ENCODE peak calls at places on chromosome 13, in seven cellular contexts. G, T, L, O, Z, F and H are unnamed samples.

GRCh38 chr13:95660981-95661581 is 15.9 kb upstream of the DNAJC3 start:
- DNase-seq in O (peak; percentile 28), F (no peak), Z (peak; percentile 28), L (peak; percentile 74), T (peak; percentile 42), G (peak; percentile 51), H (peak; percentile 58)

GRCh38 chr13:25682221-25682620 is 310.4 kb downstream of the ATP8A2 start:
- DNase-seq in F (no peak), Z (no peak), G (no peak), T (no peak), L (no peak), O (no peak), H (no peak)

GRCh38 chr13:111460548-111461444 is 140.4 kb downstream of the TEX29 start:
- DNase-seq in G (peak; percentile 15), Z (no peak), L (peak; percentile 76), T (peak; percentile 32), F (no peak), O (peak; percentile 32), H (peak; percentile 31)

GRCh38 chr13:66992183-66992582 is 238.0 kb downstream of the PCDH9 start:
- DNase-seq in Z (no peak), O (no peak), G (no peak), F (no peak), L (no peak), T (peak; percentile 75), H (no peak)

GRCh38 chr13:35767256-35767981 is 290.9 kb upstream of the MAB21L1 start:
- DNase-seq in Z (no peak), F (no peak), G (no peak), L (no peak), O (no peak), T (no peak), H (no peak)

GRCh38 chr13:30464496-30465351 is 1.0 kb downstream of the HMGB1 start:
- DNase-seq in O (no peak), L (peak; percentile 67), Z (peak; percentile 65), T (peak; percentile 80), F (no peak), G (peak; percentile 65), H (peak; percentile 71)

GRCh38 chr13:112248909-112249592 is 127.1 kb upstream of the SPACA7 start:
- DNase-seq in G (no peak), O (no peak), L (no peak), T (no peak), F (no peak), Z (no peak), H (no peak)

GRCh38 chr13:105907319-105908019 is 628.0 kb downstream of the EFNB2 start:
- DNase-seq in L (no peak), G (no peak), F (no peak), Z (no peak), T (no peak), O (no peak), H (no peak)

GRCh38 chr13:22915442-22916082 is 265.2 kb upstream of the SGCG start:
- DNase-seq in O (peak; percentile 22), G (no peak), L (peak; percentile 84), F (no peak), Z (peak; percentile 13), T (peak; percentile 53), H (no peak)

GRCh38 chr13:60583911-60584753 is 187.1 kb downstream of the TDRD3 start:
- DNase-seq in G (no peak), F (no peak), O (no peak), T (peak; percentile 6), L (peak; percentile 91), Z (peak; percentile 26), H (peak; percentile 87)

GRCh38 chr13:92313382-92313781 is 913.2 kb upstream of the GPC6 start:
- DNase-seq in Z (no peak), O (no peak), T (no peak), L (no peak), G (no peak), F (no peak), H (no peak)
- TF ChIP-seq REST in Z (no peak), O (no peak), T (no peak), L (no peak), G (no peak), F (no peak), H (no peak)

GRCh38 chr13:46622918-46623256 is 69.9 kb downstream of the LRCH1 start:
- DNase-seq in G (no peak), T (no peak), O (no peak), L (no peak), F (no peak), Z (no peak), H (no peak)

GRCh38 chr13:46622013-46622917 is 69.3 kb downstream of the LRCH1 start:
- DNase-seq in T (no peak), F (no peak), O (no peak), Z (no peak), L (no peak), G (peak; percentile 10), H (no peak)

GRCh38 chr13:46624353-46624752 is 71.4 kb downstream of the LRCH1 start:
- DNase-seq in G (no peak), T (no peak), F (no peak), O (no peak), Z (no peak), L (no peak), H (no peak)

GRCh38 chr13:46627462-46627861 is 74.5 kb downstream of the LRCH1 start:
- DNase-seq in G (no peak), Z (no peak), L (no peak), O (no peak), T (no peak), F (no peak), H (no peak)

DNA sequence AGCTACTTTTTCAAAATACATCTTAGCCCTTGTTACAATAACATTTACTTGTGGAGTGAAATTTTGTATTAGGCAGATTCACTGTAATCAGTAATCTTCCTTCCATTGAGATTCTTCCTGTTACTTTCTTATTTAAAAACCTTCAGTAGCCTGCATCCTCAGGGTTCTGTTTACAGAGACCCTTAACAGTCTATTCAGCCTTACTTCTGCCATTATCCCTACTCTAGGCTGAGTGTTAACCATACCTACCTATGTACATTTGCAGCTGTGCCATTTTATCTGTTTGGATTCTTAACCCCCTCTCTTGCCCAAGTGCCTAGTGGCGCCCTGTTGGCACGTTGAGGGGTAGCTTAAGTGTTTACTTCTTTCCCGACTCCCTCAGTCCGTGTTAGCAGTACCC is 71.9 kb downstream of the LRCH1 start:
- DNase-seq in L (no peak), G (no peak), T (no peak), O (no peak), F (no peak), Z (no peak), H (no peak)
- H3K4me3 ChIP-seq in L (no peak overlapping the region), G (no peak overlapping the region), T (no peak overlapping the region), O (no peak overlapping the region), F (no peak overlapping the region), Z (no peak overlapping the region), H (no peak overlapping the region)

GRCh38 chr13:99013951-99014350 is 36.1 kb upstream of the DOCK9 start:
- DNase-seq in L (no peak), F (no peak), O (no peak), Z (no peak), T (no peak), G (no peak), H (no peak)

GRCh38 chr13:99012539-99012938 is 34.7 kb upstream of the DOCK9 start:
- DNase-seq in Z (no peak), F (no peak), T (no peak), G (no peak), O (no peak), L (no peak), H (no peak)

GRCh38 chr13:99014391-99014988 is 36.6 kb upstream of the DOCK9 start:
- DNase-seq in G (no peak), T (no peak), F (no peak), Z (peak; percentile 37), L (no peak), O (no peak), H (no peak)

GRCh38 chr13:99018418-99019180 is 40.7 kb upstream of the DOCK9 start:
- DNase-seq in L (no peak), G (no peak), T (no peak), Z (no peak), O (no peak), F (no peak), H (no peak)

GRCh38 chr13:99015606-99016520 is 38.0 kb upstream of the DOCK9 start:
- DNase-seq in O (no peak), Z (no peak), L (no peak), T (no peak), G (no peak), F (no peak), H (no peak)
- TF ChIP-seq REST in O (no peak), Z (no peak), L (no peak), T (no peak), G (no peak), F (no peak), H (no peak)

GRCh38 chr13:49220035-49220855 is at the start of gene MLNR:
- DNase-seq in G (peak; percentile 39), O (no peak), L (peak; percentile 76), F (no peak), T (peak; percentile 68), Z (peak; percentile 32), H (peak; percentile 29)
- H3K4me3 ChIP-seq in G (peak within 1 kb of the TSS; percentile 65), O (no peak within 1 kb of the TSS), L (peak within 1 kb of the TSS; percentile 57), F (peak within 1 kb of the TSS; percentile 40), T (peak within 1 kb of the TSS; percentile 58), Z (peak within 1 kb of the TSS; percentile 24), H (no peak within 1 kb of the TSS)

DNA sequence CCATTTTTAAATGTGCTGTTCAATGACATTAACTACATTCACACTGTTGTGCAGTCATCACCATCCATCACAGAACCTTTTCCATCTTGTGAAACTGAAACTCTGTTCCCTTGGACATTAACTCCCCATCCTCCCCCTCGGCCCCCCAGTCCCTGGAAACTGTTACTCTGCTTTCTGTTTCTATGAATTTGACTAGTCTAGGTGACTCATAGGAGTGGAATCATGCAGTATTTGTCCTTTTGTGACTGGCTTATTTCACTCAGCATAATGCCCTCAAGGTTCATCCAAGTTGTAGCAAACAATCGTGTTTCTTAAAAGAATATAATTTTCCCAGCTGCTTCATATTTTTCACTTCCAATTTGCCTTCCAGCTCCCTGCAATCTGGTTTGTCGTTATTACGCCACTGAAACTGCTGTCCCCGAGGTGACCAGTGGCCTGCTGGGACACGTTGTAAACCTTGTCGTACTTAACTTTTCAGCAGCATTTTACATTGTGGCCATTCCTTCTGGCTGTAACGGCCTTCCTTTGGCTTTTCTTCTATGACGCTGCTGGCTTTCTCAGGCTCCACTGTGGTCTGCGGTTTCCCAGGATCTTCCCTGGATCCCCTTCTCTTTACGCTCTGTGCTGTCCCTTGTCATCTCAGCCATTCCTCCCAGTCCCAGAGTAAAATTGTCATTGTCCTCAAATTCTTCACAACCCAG is 74.0 kb downstream of the DHRS12 start:
- DNase-seq in Z (no peak), T (peak; percentile 21), O (no peak), G (peak; percentile 70), F (no peak), L (no peak), H (no peak)
- TF ChIP-seq REST in Z (no peak), T (no peak), O (no peak), G (no peak), F (no peak), L (no peak), H (no peak)